ENCODE peak calls at places on chromosomes 3 and 15, in six cellular contexts. One of them, this sample, is unnamed.

GRCh38 chr3:17431004-17431403 is 311.4 kb downstream of the TBC1D5 start:
- DNase-seq in body of pancreas: no peak
- DNase-seq in aorta: no peak
- DNase-seq in IMR-90: peak; percentile 53
- DNase-seq in GM23338: peak; percentile 46
- DNase-seq in tibial nerve: no peak
- DNase-seq in this sample: no peak

GRCh38 chr15:59105839-59106238 is 893 bp downstream of the CCNB2 start:
- DNase-seq in body of pancreas: no peak
- DNase-seq in aorta: no peak
- DNase-seq in IMR-90: no peak
- DNase-seq in GM23338: peak; percentile 22
- DNase-seq in tibial nerve: no peak
- DNase-seq in this sample: no peak

GRCh38 chr3:165749817-165750216 is 87.4 kb downstream of the BCHE start:
- DNase-seq in body of pancreas: no peak
- DNase-seq in aorta: no peak
- DNase-seq in IMR-90: no peak
- DNase-seq in GM23338: no peak
- DNase-seq in tibial nerve: no peak
- DNase-seq in this sample: no peak

GRCh38 chr3:177813322-177813721 is 616.0 kb upstream of the TBL1XR1 start:
- DNase-seq in body of pancreas: peak; percentile 52
- DNase-seq in aorta: no peak
- DNase-seq in IMR-90: peak; percentile 42
- DNase-seq in GM23338: no peak
- DNase-seq in tibial nerve: peak; percentile 44
- DNase-seq in this sample: peak; percentile 37

GRCh38 chr3:146160964-146161724 is at the start of gene PLOD2:
- DNase-seq in body of pancreas: peak; percentile 88
- DNase-seq in aorta: peak; percentile 93
- DNase-seq in IMR-90: peak; percentile 92
- DNase-seq in GM23338: peak; percentile 86
- DNase-seq in tibial nerve: peak; percentile 25
- DNase-seq in this sample: peak; percentile 69

GRCh38 chr15:78909791-78910228 is 35.0 kb downstream of the CTSH start:
- DNase-seq in body of pancreas: peak; percentile 43
- DNase-seq in aorta: no peak
- DNase-seq in IMR-90: peak; percentile 45
- DNase-seq in GM23338: peak; percentile 84
- DNase-seq in tibial nerve: no peak
- DNase-seq in this sample: no peak

GRCh38 chr3:57923101-57923500 is 85.1 kb upstream of the FLNB start:
- DNase-seq in body of pancreas: no peak
- DNase-seq in aorta: no peak
- DNase-seq in IMR-90: no peak
- DNase-seq in GM23338: no peak
- DNase-seq in tibial nerve: no peak
- DNase-seq in this sample: no peak

GRCh38 chr3:102531686-102532085 is 96.9 kb downstream of the ZPLD1 start:
- DNase-seq in body of pancreas: no peak
- DNase-seq in aorta: no peak
- DNase-seq in IMR-90: no peak
- DNase-seq in GM23338: no peak
- DNase-seq in tibial nerve: no peak
- DNase-seq in this sample: no peak

GRCh38 chr15:96678386-96678785 is 347.9 kb downstream of the NR2F2 start:
- DNase-seq in body of pancreas: no peak
- DNase-seq in aorta: no peak
- DNase-seq in IMR-90: no peak
- DNase-seq in GM23338: no peak
- DNase-seq in tibial nerve: no peak
- DNase-seq in this sample: no peak

GRCh38 chr3:188295876-188296275 is 141.9 kb downstream of the LPP start:
- DNase-seq in body of pancreas: no peak
- DNase-seq in aorta: no peak
- DNase-seq in IMR-90: no peak
- DNase-seq in GM23338: no peak
- DNase-seq in tibial nerve: no peak
- DNase-seq in this sample: no peak

GRCh38 chr3:7682822-7683229 is 818.8 kb upstream of the LMCD1 start:
- DNase-seq in body of pancreas: peak; percentile 26
- DNase-seq in aorta: no peak
- DNase-seq in IMR-90: peak; percentile 10
- DNase-seq in GM23338: peak; percentile 52
- DNase-seq in tibial nerve: no peak
- DNase-seq in this sample: peak; percentile 57

GRCh38 chr3:53748512-53749271 is 97.5 kb downstream of the CHDH start:
- DNase-seq in body of pancreas: no peak
- DNase-seq in aorta: no peak
- DNase-seq in IMR-90: no peak
- DNase-seq in GM23338: peak; percentile 59
- DNase-seq in tibial nerve: no peak
- DNase-seq in this sample: no peak

GRCh38 chr3:185900228-185900627 is 37.6 kb downstream of the TRA2B start:
- DNase-seq in body of pancreas: peak; percentile 37
- DNase-seq in aorta: no peak
- DNase-seq in IMR-90: peak; percentile 95
- DNase-seq in GM23338: no peak
- DNase-seq in tibial nerve: no peak
- DNase-seq in this sample: no peak

GRCh38 chr15:68210821-68211655 is 5.9 kb upstream of the CALML4 start:
- DNase-seq in body of pancreas: peak; percentile 62
- DNase-seq in aorta: peak; percentile 91
- DNase-seq in IMR-90: peak; percentile 42
- DNase-seq in GM23338: peak; percentile 90
- DNase-seq in tibial nerve: peak; percentile 41
- DNase-seq in this sample: peak; percentile 57

GRCh38 chr3:5699811-5700210 is 512.3 kb downstream of the EDEM1 start:
- DNase-seq in body of pancreas: no peak
- DNase-seq in aorta: no peak
- DNase-seq in IMR-90: no peak
- DNase-seq in GM23338: no peak
- DNase-seq in tibial nerve: no peak
- DNase-seq in this sample: no peak

GRCh38 chr3:127123533-127123932 is 69.4 kb upstream of the PRR23E start:
- DNase-seq in body of pancreas: no peak
- DNase-seq in aorta: no peak
- DNase-seq in IMR-90: no peak
- DNase-seq in GM23338: no peak
- DNase-seq in tibial nerve: no peak
- DNase-seq in this sample: no peak

GRCh38 chr3:162765524-162765923 is 1268.9 kb downstream of the OTOL1 start:
- DNase-seq in body of pancreas: no peak
- DNase-seq in aorta: no peak
- DNase-seq in IMR-90: no peak
- DNase-seq in GM23338: no peak
- DNase-seq in tibial nerve: no peak
- DNase-seq in this sample: no peak

GRCh38 chr15:27235161-27235560 is 264.2 kb downstream of the GABRG3 start:
- DNase-seq in body of pancreas: no peak
- DNase-seq in aorta: no peak
- DNase-seq in IMR-90: no peak
- DNase-seq in GM23338: no peak
- DNase-seq in tibial nerve: no peak
- DNase-seq in this sample: no peak

GRCh38 chr15:57278439-57278838 is 97.9 kb upstream of the CGNL1 start:
- DNase-seq in body of pancreas: no peak
- DNase-seq in aorta: no peak
- DNase-seq in IMR-90: no peak
- DNase-seq in GM23338: no peak
- DNase-seq in tibial nerve: no peak
- DNase-seq in this sample: no peak
- H3K4me1 ChIP-seq in body of pancreas: no peaks in the 10 kb centered on the region
- H3K4me1 ChIP-seq in aorta: no peaks in the 10 kb centered on the region
- H3K4me1 ChIP-seq in IMR-90: no peaks in the 10 kb centered on the region
- H3K4me1 ChIP-seq in GM23338: peaks cover 29% of the 10 kb centered on the region
- H3K4me1 ChIP-seq in tibial nerve: no peaks in the 10 kb centered on the region
- H3K4me1 ChIP-seq in this sample: no peaks in the 10 kb centered on the region

GRCh38 chr3:100274361-100274760 is 13.6 kb downstream of the TBC1D23 start:
- DNase-seq in body of pancreas: no peak
- DNase-seq in aorta: no peak
- DNase-seq in IMR-90: no peak
- DNase-seq in GM23338: no peak
- DNase-seq in tibial nerve: no peak
- DNase-seq in this sample: no peak
- H3K4me1 ChIP-seq in body of pancreas: peaks cover 16% of the 10 kb centered on the region
- H3K4me1 ChIP-seq in aorta: peaks cover 3% of the 10 kb centered on the region
- H3K4me1 ChIP-seq in IMR-90: peaks cover 8% of the 10 kb centered on the region
- H3K4me1 ChIP-seq in GM23338: peaks cover 9% of the 10 kb centered on the region
- H3K4me1 ChIP-seq in tibial nerve: no peaks in the 10 kb centered on the region
- H3K4me1 ChIP-seq in this sample: peaks cover under 1% of the 10 kb centered on the region

DNA sequence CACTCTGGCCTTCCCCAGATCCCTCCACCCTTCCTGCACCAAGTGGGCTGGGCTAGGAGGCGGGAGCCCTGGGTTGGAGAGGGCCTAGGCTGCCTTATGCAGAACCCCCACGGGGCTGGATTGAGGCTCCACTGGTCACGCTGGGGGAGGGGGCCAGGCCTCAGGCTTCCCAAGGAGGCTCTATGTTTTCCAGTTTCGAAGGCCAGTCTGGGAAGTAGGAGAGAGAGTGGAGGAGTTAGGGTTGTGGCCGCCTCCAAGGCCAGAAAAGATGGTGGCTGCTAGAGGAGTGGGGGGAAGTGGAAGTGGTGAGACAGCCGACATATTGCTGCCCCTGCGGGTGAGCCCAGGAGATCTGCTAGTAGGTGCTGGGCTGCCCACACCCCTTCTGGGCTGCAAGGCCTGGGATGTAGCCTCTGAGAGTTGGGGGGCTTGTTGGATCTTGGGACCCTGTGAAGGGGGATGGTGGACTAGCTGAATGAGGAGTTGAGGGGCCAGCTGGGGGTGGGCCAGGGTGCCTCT is 1.2 kb downstream of the GNAI2 start:
- DNase-seq in body of pancreas: no peak
- DNase-seq in aorta: no peak
- DNase-seq in IMR-90: no peak
- DNase-seq in GM23338: peak; percentile 37
- DNase-seq in tibial nerve: no peak
- DNase-seq in this sample: no peak
- H3K4me1 ChIP-seq in body of pancreas: peaks cover 60% of the 10 kb centered on the region
- H3K4me1 ChIP-seq in aorta: no peaks in the 10 kb centered on the region
- H3K4me1 ChIP-seq in IMR-90: peaks cover 20% of the 10 kb centered on the region
- H3K4me1 ChIP-seq in GM23338: peaks cover 53% of the 10 kb centered on the region
- H3K4me1 ChIP-seq in tibial nerve: no peaks in the 10 kb centered on the region
- H3K4me1 ChIP-seq in this sample: peaks cover 30% of the 10 kb centered on the region

GRCh38 chr3:134361162-134361831 is 12.9 kb downstream of the AMOTL2 start:
- DNase-seq in body of pancreas: no peak
- DNase-seq in aorta: peak; percentile 73
- DNase-seq in IMR-90: no peak
- DNase-seq in GM23338: no peak
- DNase-seq in tibial nerve: no peak
- DNase-seq in this sample: no peak

GRCh38 chr3:134357914-134358811 is 16.1 kb downstream of the AMOTL2 start:
- DNase-seq in body of pancreas: no peak
- DNase-seq in aorta: peak; percentile 75
- DNase-seq in IMR-90: peak; percentile 96
- DNase-seq in GM23338: no peak
- DNase-seq in tibial nerve: no peak
- DNase-seq in this sample: peak; percentile 51

GRCh38 chr3:134362221-134362620 is 12.0 kb downstream of the AMOTL2 start:
- DNase-seq in body of pancreas: no peak
- DNase-seq in aorta: peak; percentile 50
- DNase-seq in IMR-90: no peak
- DNase-seq in GM23338: no peak
- DNase-seq in tibial nerve: no peak
- DNase-seq in this sample: no peak

GRCh38 chr3:134359121-134360010 is 14.9 kb downstream of the AMOTL2 start:
- DNase-seq in body of pancreas: no peak
- DNase-seq in aorta: peak; percentile 73
- DNase-seq in IMR-90: no peak
- DNase-seq in GM23338: no peak
- DNase-seq in tibial nerve: no peak
- DNase-seq in this sample: no peak

GRCh38 chr3:134360046-134360445 is 14.2 kb downstream of the AMOTL2 start:
- DNase-seq in body of pancreas: no peak
- DNase-seq in aorta: peak; percentile 73
- DNase-seq in IMR-90: no peak
- DNase-seq in GM23338: no peak
- DNase-seq in tibial nerve: no peak
- DNase-seq in this sample: no peak
- H3K4me1 ChIP-seq in body of pancreas: peaks cover 91% of the 10 kb centered on the region
- H3K4me1 ChIP-seq in aorta: no peaks in the 10 kb centered on the region
- H3K4me1 ChIP-seq in IMR-90: peaks cover 78% of the 10 kb centered on the region
- H3K4me1 ChIP-seq in GM23338: peaks cover 23% of the 10 kb centered on the region
- H3K4me1 ChIP-seq in tibial nerve: peaks cover 24% of the 10 kb centered on the region
- H3K4me1 ChIP-seq in this sample: peaks cover 54% of the 10 kb centered on the region

DNA sequence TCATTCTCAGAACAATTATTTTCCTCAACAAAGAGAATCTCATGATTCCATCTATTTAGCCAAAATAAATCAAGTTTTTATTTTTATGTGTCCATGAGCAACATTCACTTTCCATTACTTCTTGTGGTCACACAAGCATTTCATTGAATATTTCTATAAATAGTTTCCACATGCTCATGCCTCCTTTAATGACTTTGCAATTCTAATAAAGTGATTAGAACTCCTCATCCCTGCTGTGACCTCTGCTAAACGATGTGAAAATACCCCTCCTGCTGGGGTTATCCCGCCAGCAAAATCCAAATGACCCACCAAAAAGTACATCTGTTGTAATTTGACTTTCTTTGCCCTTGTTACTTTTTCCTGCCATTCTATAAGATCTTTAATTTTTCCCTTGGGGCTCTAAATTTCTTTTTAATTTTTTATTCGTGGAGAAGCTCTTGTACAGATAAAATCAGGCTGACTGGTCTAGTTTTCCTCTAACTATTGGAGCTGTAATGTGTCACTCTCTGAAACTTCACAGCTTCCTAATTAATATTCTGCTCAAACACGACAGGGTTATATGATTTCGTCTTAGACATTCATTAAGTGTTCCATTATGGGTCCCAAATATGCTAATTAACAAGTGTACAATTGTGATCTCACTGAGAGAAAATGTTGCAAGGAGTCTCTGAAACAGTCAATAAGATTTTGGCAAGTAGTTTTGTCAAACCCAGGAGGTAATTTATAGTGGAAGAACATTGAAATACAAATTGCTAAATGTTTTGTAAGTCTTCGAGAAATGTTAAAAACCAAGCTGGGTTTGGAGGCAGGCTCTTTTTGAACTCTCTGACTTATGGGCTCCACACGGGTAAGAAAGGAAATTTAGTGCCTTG is 533.1 kb upstream of the NAALADL2 start:
- DNase-seq in body of pancreas: no peak
- DNase-seq in aorta: no peak
- DNase-seq in IMR-90: peak; percentile 63
- DNase-seq in GM23338: peak; percentile 24
- DNase-seq in tibial nerve: no peak
- DNase-seq in this sample: no peak
- H3K4me1 ChIP-seq in body of pancreas: no peaks in the 10 kb centered on the region
- H3K4me1 ChIP-seq in aorta: no peaks in the 10 kb centered on the region
- H3K4me1 ChIP-seq in IMR-90: peaks cover 3% of the 10 kb centered on the region
- H3K4me1 ChIP-seq in GM23338: no peaks in the 10 kb centered on the region
- H3K4me1 ChIP-seq in tibial nerve: no peaks in the 10 kb centered on the region
- H3K4me1 ChIP-seq in this sample: no peaks in the 10 kb centered on the region

This sample was measured in testis.